ENCODE peak calls at places on chromosome 17, in eight cellular contexts. T, A, H, N, D, F, V and U are unnamed samples.

GRCh38 chr17:31089461-31089860 is 5.3 kb upstream of the NF1 start:
- DNase-seq in T (no peak), A (no peak), H (no peak), N (no peak), D (no peak), F (no peak), V (no peak), U (no peak)

GRCh38 chr17:33459078-33459940 is 166.2 kb upstream of the ASIC2 start:
- DNase-seq in T (peak), A (no peak), H (no peak), N (no peak), D (no peak), F (no peak), V (no peak), U (no peak)

GRCh38 chr17:73226556-73227172 is 33.8 kb downstream of the COG1 start:
- DNase-seq in T (no peak), A (no peak), H (peak), N (no peak), D (no peak), F (no peak), V (no peak), U (no peak)

GRCh38 chr17:40980594-40980993 is 3.5 kb downstream of the KRT40 start:
- DNase-seq in T (no peak), A (no peak), H (peak), N (no peak), D (no peak), F (no peak), V (no peak), U (peak)

GRCh38 chr17:19766421-19767270 is 18.5 kb upstream of the ALDH3A1 start:
- DNase-seq in T (peak), A (peak), H (peak), N (peak), D (peak), F (peak), V (peak), U (peak)

GRCh38 chr17:1179112-1179634 is 608 bp downstream of the ABR start:
- DNase-seq in T (no peak), A (no peak), H (no peak), N (no peak), D (no peak), F (peak), V (peak), U (no peak)

GRCh38 chr17:66715745-66716156 is 119.2 kb upstream of the CACNG5 start:
- DNase-seq in T (peak), A (peak), H (peak), N (no peak), D (peak), F (no peak), V (peak), U (peak)

GRCh38 chr17:61754124-61754523 is 109.2 kb downstream of the BRIP1 start:
- DNase-seq in T (no peak), A (no peak), H (no peak), N (no peak), D (no peak), F (no peak), V (no peak), U (no peak)

GRCh38 chr17:35795007-35795870 is at the start of gene MMP28:
- DNase-seq in T (peak), A (peak), H (no peak), N (peak), D (no peak), F (peak), V (peak), U (peak)

GRCh38 chr17:75634754-75635609 is 1.7 kb downstream of the SMIM5 start:
- DNase-seq in T (no peak), A (no peak), H (no peak), N (no peak), D (no peak), F (no peak), V (no peak), U (no peak)

GRCh38 chr17:59783221-59784016 is 76.0 kb downstream of the VMP1 start:
- DNase-seq in T (no peak), A (no peak), H (peak), N (no peak), D (no peak), F (no peak), V (peak), U (peak)

GRCh38 chr17:75525806-75526554 is 483 bp downstream of the LLGL2 start:
- DNase-seq in T (peak), A (no peak), H (no peak), N (no peak), D (no peak), F (no peak), V (peak), U (no peak)

GRCh38 chr17:80486692-80487091 is 10.3 kb upstream of the NPTX1 start:
- DNase-seq in T (no peak), A (no peak), H (no peak), N (no peak), D (no peak), F (no peak), V (no peak), U (no peak)

GRCh38 chr17:59601130-59601529 is 18.6 kb upstream of the CLTC start:
- DNase-seq in T (peak), A (no peak), H (no peak), N (no peak), D (no peak), F (no peak), V (no peak), U (no peak)

GRCh38 chr17:54015734-54016133 is 193.0 kb downstream of the KIF2B start:
- DNase-seq in T (no peak), A (no peak), H (no peak), N (no peak), D (no peak), F (no peak), V (no peak), U (no peak)